ENCODE peak calls at places on chromosomes 6 and 20, in four cellular contexts. One of them, this sample, is unnamed.

GRCh38 chr6:21085206-21085605 is 508.3 kb upstream of the SOX4 start:
- DNase-seq in GM12878: no peak
- DNase-seq in H1: no peak
- DNase-seq in HCT116: no peak
- DNase-seq in this sample: no peak

GRCh38 chr6:80197474-80197873 is 91.0 kb downstream of the BCKDHB start:
- DNase-seq in HCT116: no peak
- DNase-seq in H1: no peak
- DNase-seq in GM12878: no peak
- DNase-seq in this sample: no peak

GRCh38 chr6:44010411-44011349 is 116.6 kb downstream of the MRPL14 start:
- DNase-seq in HCT116: peak; percentile 74
- DNase-seq in GM12878: no peak
- DNase-seq in H1: no peak
- DNase-seq in this sample: no peak

GRCh38 chr20:44758247-44759101 is 12.8 kb downstream of the KCNK15 start:
- DNase-seq in GM12878: no peak
- DNase-seq in HCT116: no peak
- DNase-seq in H1: no peak
- DNase-seq in this sample: no peak

GRCh38 chr20:48336647-48337046 is 491.2 kb downstream of the PREX1 start:
- DNase-seq in HCT116: no peak
- DNase-seq in H1: no peak
- DNase-seq in GM12878: no peak
- DNase-seq in this sample: no peak

GRCh38 chr6:150299873-150300485 is 68.8 kb upstream of the IYD start:
- DNase-seq in GM12878: no peak
- DNase-seq in HCT116: no peak
- DNase-seq in H1: no peak
- DNase-seq in this sample: no peak

GRCh38 chr20:20643925-20644324 is 68.5 kb downstream of the RALGAPA2 start:
- DNase-seq in HCT116: no peak
- DNase-seq in H1: no peak
- DNase-seq in GM12878: no peak
- DNase-seq in this sample: no peak

GRCh38 chr6:116217069-116217468 is 36.8 kb downstream of the TSPYL4 start:
- DNase-seq in H1: no peak
- DNase-seq in HCT116: peak; percentile 24
- DNase-seq in GM12878: no peak
- DNase-seq in this sample: peak; percentile 27

GRCh38 chr6:90940812-90941481 is 354.1 kb upstream of the MAP3K7 start:
- DNase-seq in GM12878: peak; percentile 80
- DNase-seq in H1: no peak
- DNase-seq in HCT116: peak; percentile 43
- DNase-seq in this sample: peak; percentile 59

GRCh38 chr6:132142308-132142707 is 191.1 kb upstream of the CCN2 start:
- DNase-seq in GM12878: no peak
- DNase-seq in H1: no peak
- DNase-seq in HCT116: no peak
- DNase-seq in this sample: no peak

GRCh38 chr6:35439308-35439707 is 12.8 kb upstream of the FANCE start:
- DNase-seq in GM12878: no peak
- DNase-seq in HCT116: no peak
- DNase-seq in H1: no peak
- DNase-seq in this sample: peak; percentile 71

GRCh38 chr20:40251284-40251932 is 437.6 kb downstream of the MAFB start:
- DNase-seq in GM12878: no peak
- DNase-seq in H1: peak; percentile 76
- DNase-seq in HCT116: peak; percentile 37
- DNase-seq in this sample: peak; percentile 8

GRCh38 chr20:46127396-46128010 is 9.4 kb downstream of the CD40 start:
- DNase-seq in HCT116: no peak
- DNase-seq in GM12878: no peak
- DNase-seq in H1: no peak
- DNase-seq in this sample: no peak

GRCh38 chr20:45836841-45837240 is 3.2 kb downstream of the SNX21 start:
- DNase-seq in HCT116: no peak
- DNase-seq in GM12878: no peak
- DNase-seq in H1: no peak
- DNase-seq in this sample: peak; percentile 68

GRCh38 chr20:25525857-25526256 is 59.5 kb downstream of the NINL start:
- DNase-seq in GM12878: no peak
- DNase-seq in H1: no peak
- DNase-seq in HCT116: no peak
- DNase-seq in this sample: no peak

GRCh38 chr20:49562341-49563014 is 5.5 kb downstream of the PTGIS start:
- DNase-seq in H1: peak; percentile 65
- DNase-seq in HCT116: peak; percentile 23
- DNase-seq in GM12878: no peak
- DNase-seq in this sample: peak; percentile 46

DNA sequence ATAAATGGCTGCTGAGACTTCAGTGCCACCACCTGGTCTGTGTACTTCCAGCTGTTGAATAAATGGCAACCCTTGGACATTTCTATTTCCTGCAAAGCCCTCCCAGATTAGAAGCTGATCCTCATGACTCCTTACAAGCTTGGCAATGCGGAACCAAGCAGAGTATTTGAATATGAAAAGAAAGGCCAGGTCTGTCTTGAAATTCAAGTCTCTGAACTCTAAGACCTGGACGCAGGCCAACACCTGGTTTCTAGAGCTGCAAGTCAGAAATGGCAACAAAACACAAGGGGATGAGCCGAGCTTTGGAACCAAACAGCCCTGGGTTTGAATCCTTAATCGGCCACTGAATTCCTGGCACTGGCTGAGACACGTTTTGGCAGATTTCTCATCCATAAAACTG is 353.4 kb downstream of the PTPRT start:
- DNase-seq in GM12878: no peak
- DNase-seq in H1: no peak
- DNase-seq in HCT116: no peak
- DNase-seq in this sample: no peak
- TF ChIP-seq EGR1 in GM12878: no peak
- TF ChIP-seq EGR1 in H1: no peak
- TF ChIP-seq EGR1 in HCT116: no peak
- TF ChIP-seq EGR1 in this sample: no peak

DNA sequence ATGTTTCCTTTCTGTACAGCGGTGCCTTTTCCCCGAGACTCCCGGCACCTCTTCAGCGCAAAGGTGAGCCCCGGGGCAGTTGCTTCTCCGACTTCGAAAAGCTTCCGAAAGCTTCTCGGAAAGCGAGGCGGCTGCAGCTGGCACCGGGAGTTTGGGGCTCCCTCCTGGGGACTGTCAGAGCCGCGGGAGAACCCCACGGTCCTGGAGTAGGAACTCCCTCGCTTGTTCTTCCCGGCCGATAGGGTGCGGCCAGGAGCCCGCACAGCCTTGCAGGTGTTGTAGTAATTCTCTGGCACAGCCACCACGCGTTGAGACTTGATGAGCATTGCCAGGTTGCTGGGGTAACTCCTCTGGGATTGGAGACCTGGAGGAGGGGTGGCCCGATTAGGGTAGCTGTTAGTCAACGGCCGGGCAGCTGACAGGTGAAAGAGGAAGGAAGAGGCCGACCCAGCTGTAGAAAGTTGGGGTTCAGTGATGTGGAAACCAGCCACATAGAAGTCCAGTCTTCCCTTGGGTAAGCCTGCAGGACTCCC is 708 bp downstream of the KDM1B start:
- DNase-seq in HCT116: peak; percentile 80
- DNase-seq in GM12878: peak; percentile 55
- DNase-seq in H1: peak; percentile 80
- DNase-seq in this sample: peak; percentile 70
- TF ChIP-seq EGR1 in HCT116: no peak
- TF ChIP-seq EGR1 in GM12878: no peak
- TF ChIP-seq EGR1 in H1: no peak
- TF ChIP-seq EGR1 in this sample: no peak

DNA sequence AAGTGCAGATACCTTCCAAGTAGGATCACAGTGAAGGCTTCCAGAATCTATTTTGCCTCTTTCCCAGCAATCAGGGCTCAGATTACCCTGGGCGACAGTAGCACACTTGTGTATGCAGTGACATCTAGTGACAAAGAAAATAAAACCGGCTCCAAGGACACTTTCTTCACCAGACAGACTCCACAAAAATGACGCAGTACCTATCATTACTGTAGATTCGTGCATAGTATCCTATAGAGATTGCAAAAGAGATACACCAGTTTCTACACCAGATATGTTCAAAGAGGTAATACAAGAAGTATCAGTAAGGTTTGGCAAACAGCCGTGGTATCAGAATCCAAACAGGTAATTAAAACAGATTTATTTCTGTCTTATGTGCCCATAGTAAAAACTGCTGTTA is 600.3 kb upstream of the JAG1 start:
- DNase-seq in H1: no peak
- DNase-seq in GM12878: no peak
- DNase-seq in HCT116: peak; percentile 52
- DNase-seq in this sample: no peak
- TF ChIP-seq EGR1 in H1: no peak
- TF ChIP-seq EGR1 in GM12878: no peak
- TF ChIP-seq EGR1 in HCT116: no peak
- TF ChIP-seq EGR1 in this sample: no peak

GRCh38 chr6:125950293-125950692 is 6.3 kb upstream of the HINT3 start:
- DNase-seq in GM12878: no peak
- DNase-seq in HCT116: no peak
- DNase-seq in H1: no peak
- DNase-seq in this sample: peak; percentile 74
- TF ChIP-seq EGR1 in GM12878: no peak
- TF ChIP-seq EGR1 in HCT116: no peak
- TF ChIP-seq EGR1 in H1: no peak
- TF ChIP-seq EGR1 in this sample: no peak

This sample was measured in K562.